ENCODE peak calls at places on chromosomes 7 and 10, in ten cellular contexts. O, P, D, W, C, K, I, S, F and G are unnamed samples.

GRCh38 chr7:4996696-4997222 is 37.8 kb upstream of the MMD2 start:
- DNase-seq in C (no peak), I (no peak), F (no peak), D (no peak), K (no peak), S (no peak), O (no peak), P (no peak), W (no peak), G (no peak)

GRCh38 chr7:25262586-25262985 is 34.3 kb upstream of the NPVF start:
- DNase-seq in K (no peak), S (no peak), D (no peak), C (peak), P (no peak), O (no peak), F (no peak), I (no peak), W (peak), G (no peak)

GRCh38 chr7:132407764-132408163 is 168.5 kb downstream of the PLXNA4 start:
- DNase-seq in P (no peak), K (no peak), W (peak), I (no peak), O (no peak), F (no peak), D (no peak), S (no peak), C (no peak), G (no peak)

GRCh38 chr7:131203291-131203976 is 124.2 kb upstream of the MKLN1 start:
- DNase-seq in F (peak), O (no peak), W (no peak), C (no peak), I (no peak), P (no peak), S (no peak), K (no peak), D (no peak), G (no peak)

GRCh38 chr7:43531700-43532099 is 51.2 kb upstream of the STK17A start:
- DNase-seq in F (peak), P (no peak), O (no peak), S (no peak), C (no peak), K (no peak), D (no peak), W (no peak), I (no peak), G (no peak)

GRCh38 chr7:129840757-129841156 is 112.0 kb downstream of the UBE2H start:
- DNase-seq in O (no peak), S (no peak), C (no peak), D (no peak), F (no peak), W (peak), I (no peak), P (no peak), K (no peak), G (no peak)

GRCh38 chr7:150307129-150307528 is 16.0 kb upstream of the LRRC61 start:
- DNase-seq in O (no peak), W (no peak), K (no peak), S (no peak), D (no peak), P (no peak), I (no peak), C (no peak), F (no peak), G (no peak)

GRCh38 chr10:82821043-82821442 is 946.0 kb downstream of the NRG3 start:
- DNase-seq in P (no peak), S (no peak), K (no peak), O (no peak), D (no peak), I (no peak), C (no peak), W (no peak), F (no peak), G (no peak)